ENCODE peak calls at places on chromosomes 1 and 21, in seven cellular contexts. E is H1, D is A549, A is SK-N-SH, C is HepG2, Z is GM12878, B is endothelial cell of umbilical vein. V is an unnamed sample.

GRCh38 chr21:17279663-17280062 is 233.2 kb upstream of the CXADR start:
- DNase-seq in E (no peak), D (no peak), A (no peak), C (no peak), Z (no peak), B (no peak), V (no peak)

GRCh38 chr1:196160066-196160795 is 448.0 kb downstream of the KCNT2 start:
- DNase-seq in E (no peak), D (no peak), A (no peak), C (no peak), Z (no peak), B (no peak), V (no peak)

GRCh38 chr1:1758692-1759455 is 19.4 kb downstream of the NADK start:
- DNase-seq in E (no peak), D (peak), A (no peak), C (no peak), Z (no peak), B (peak), V (no peak)

GRCh38 chr1:231550448-231550781 is 21.9 kb downstream of the TSNAX start:
- DNase-seq in E (no peak), D (peak), A (peak), C (peak), Z (no peak), B (no peak), V (peak)

GRCh38 chr21:31557421-31557955 is 102.0 kb upstream of the SOD1 start:
- DNase-seq in E (no peak), D (no peak), A (peak), C (no peak), Z (no peak), B (no peak), V (no peak)

GRCh38 chr1:225461533-225462428 is 33.9 kb upstream of the LBR start:
- DNase-seq in E (no peak), D (no peak), A (peak), C (no peak), Z (no peak), B (no peak), V (no peak)

GRCh38 chr1:186082235-186082937 is 292.7 kb downstream of the TPR start:
- DNase-seq in E (no peak), D (peak), A (peak), C (peak), Z (peak), B (peak), V (peak)

GRCh38 chr1:77060000-77060399 is 159.2 kb downstream of the PIGK start:
- DNase-seq in E (no peak), D (no peak), A (no peak), C (no peak), Z (no peak), B (no peak), V (peak)

GRCh38 chr1:232722626-232723025 is 82.6 kb upstream of the MAP10 start:
- DNase-seq in E (no peak), D (no peak), A (no peak), C (no peak), Z (no peak), B (no peak), V (no peak)

GRCh38 chr1:115632251-115633026 is 9.3 kb upstream of the VANGL1 start:
- DNase-seq in E (no peak), D (no peak), A (no peak), C (no peak), Z (no peak), B (no peak), V (no peak)

GRCh38 chr1:59484090-59484489 is 187.2 kb downstream of the FGGY start:
- DNase-seq in E (no peak), D (peak), A (no peak), C (no peak), Z (no peak), B (peak), V (no peak)

GRCh38 chr1:203336097-203336496 is 14.8 kb downstream of the FMOD start:
- DNase-seq in E (no peak), D (no peak), A (no peak), C (no peak), Z (no peak), B (no peak), V (no peak)

GRCh38 chr1:104406731-104407130 is 657.0 kb downstream of the AMY1C start:
- DNase-seq in E (no peak), D (no peak), A (no peak), C (no peak), Z (no peak), B (no peak), V (no peak)

GRCh38 chr1:207007352-207008033 is 25.1 kb downstream of the C1orf116 start:
- DNase-seq in E (no peak), D (peak), A (no peak), C (peak), Z (no peak), B (no peak), V (no peak)

GRCh38 chr21:44761011-44761729 is 40.5 kb downstream of the UBE2G2 start:
- DNase-seq in E (no peak), D (no peak), A (no peak), C (peak), Z (no peak), B (no peak), V (no peak)

GRCh38 chr21:38918629-38919346 is 113.1 kb downstream of the ETS2 start:
- DNase-seq in E (no peak), D (no peak), A (no peak), C (peak), Z (no peak), B (no peak), V (no peak)

GRCh38 chr1:100249155-100249536 is 488 bp downstream of the DBT start:
- DNase-seq in E (no peak), D (no peak), A (peak), C (no peak), Z (no peak), B (no peak), V (peak)

GRCh38 chr1:160076295-160076694 is 5.0 kb upstream of the KCNJ9 start:
- DNase-seq in E (no peak), D (no peak), A (no peak), C (no peak), Z (no peak), B (no peak), V (no peak)

GRCh38 chr1:223123238-223123976 is 19.6 kb downstream of the TLR5 start:
- DNase-seq in E (no peak), D (peak), A (peak), C (peak), Z (no peak), B (peak), V (peak)

GRCh38 chr1:21490774-21491482 is 18.3 kb upstream of the ALPL start:
- DNase-seq in E (no peak), D (peak), A (peak), C (peak), Z (no peak), B (peak), V (peak)

GRCh38 chr1:7363481-7363880 is 407.6 kb upstream of the VAMP3 start:
- DNase-seq in E (no peak), D (no peak), A (no peak), C (no peak), Z (no peak), B (no peak), V (no peak)

GRCh38 chr1:240906477-240906876 is 294.5 kb upstream of the GREM2 start:
- DNase-seq in E (no peak), D (no peak), A (peak), C (no peak), Z (no peak), B (peak), V (no peak)

DNA sequence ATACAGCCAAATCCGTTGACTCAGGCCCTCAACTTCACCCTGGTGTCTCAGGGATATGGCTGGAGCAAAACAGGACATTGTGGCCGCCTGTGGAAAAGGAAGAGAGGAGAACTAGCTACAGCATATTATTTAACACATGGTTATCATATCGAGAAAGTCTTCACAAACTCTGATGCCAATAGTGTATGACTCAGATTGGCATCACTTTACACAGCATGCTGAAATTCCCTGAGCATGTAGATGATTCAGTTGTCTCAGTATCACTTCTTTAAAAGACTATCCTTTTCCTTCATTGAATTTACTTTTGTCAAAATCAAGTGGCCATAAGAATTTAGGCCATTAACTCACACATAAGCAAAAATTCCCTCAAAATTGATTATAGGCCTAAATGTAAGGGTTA is 20.1 kb downstream of the HSD3B2 start:
- DNase-seq in E (no peak), D (no peak), A (no peak), C (no peak), Z (no peak), B (no peak), V (no peak)
- TF ChIP-seq MAX in E (no peak), D (no peak), A (no peak), C (no peak), Z (no peak), B (no peak), V (no peak)

DNA sequence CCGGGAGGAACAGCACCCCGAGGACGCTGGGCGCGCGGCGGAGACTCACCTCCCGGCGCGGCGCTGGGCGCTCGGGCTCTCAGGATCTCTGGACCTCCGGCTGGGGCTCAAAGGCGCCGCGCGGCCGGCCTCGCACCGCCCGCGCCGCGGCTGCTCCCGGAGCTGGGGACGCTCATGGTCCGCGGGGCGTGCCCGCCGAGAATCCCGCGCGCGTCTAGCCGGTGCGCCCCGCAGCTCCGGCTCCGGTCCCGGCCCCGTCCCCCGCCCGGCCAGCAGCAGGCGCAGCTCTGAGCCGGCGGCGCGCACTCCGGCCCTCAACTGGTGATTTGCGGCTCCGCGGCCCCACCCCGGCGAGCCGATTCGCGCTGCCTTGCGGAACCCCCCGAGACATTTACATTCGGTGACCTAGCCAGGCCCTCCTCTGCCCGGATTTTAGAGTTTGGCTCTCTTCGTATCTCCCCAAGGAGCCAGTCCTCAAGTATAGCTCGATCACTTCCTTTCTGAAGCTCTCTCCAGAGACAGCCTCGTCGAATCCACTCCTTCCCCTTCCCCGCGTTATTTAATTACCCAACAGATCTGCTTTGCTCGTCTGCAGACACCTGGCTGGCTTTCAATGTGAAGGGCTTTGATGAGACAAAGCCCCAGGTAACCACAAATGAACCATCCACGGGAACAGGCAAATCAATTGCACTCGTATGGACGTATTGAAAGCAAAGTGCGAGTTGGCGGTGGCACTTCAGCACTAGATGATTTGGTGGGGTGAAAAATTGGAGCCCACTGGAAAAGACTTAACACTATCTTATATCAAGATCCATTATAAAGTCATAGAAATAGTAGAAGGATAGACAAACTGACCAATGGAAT is at the start of gene BCAR3:
- DNase-seq in E (peak), D (peak), A (peak), C (no peak), Z (no peak), B (peak), V (peak)
- H3K4me3 ChIP-seq in E (peak), D (peak), A (peak), C (peak), Z (peak), B (peak), V (no peak)

DNA sequence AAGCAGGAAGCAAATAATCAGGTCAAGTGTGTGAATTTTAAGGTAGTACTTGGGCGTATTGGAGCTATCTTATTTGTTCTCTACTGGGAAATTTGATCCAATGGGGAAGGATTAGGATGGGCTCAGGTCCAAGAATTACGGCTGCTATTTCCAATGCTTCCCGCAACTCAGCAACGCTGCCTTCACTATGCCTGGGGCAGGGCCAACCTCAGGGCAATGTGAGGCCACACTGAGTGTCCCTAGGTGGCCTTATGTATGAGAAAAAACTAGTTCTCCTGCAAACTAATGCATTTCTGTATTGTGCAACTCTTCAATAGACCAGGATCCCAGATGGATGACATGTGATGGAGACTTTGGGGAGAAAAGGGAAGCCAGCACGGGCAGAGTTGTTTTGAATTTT is 168.2 kb downstream of the DUSP10 start:
- DNase-seq in E (no peak), D (no peak), A (no peak), C (no peak), Z (no peak), B (no peak), V (no peak)
- TF ChIP-seq MAX in E (no peak), D (no peak), A (no peak), C (no peak), Z (no peak), B (no peak), V (no peak)

GRCh38 chr21:35886887-35887286 is 173.4 kb downstream of the SETD4 start:
- DNase-seq in E (no peak), D (no peak), A (no peak), C (no peak), Z (no peak), B (no peak), V (no peak)
- H3K4me3 ChIP-seq in E (no peak), D (no peak), A (no peak), C (no peak), Z (no peak), B (no peak), V (no peak)

DNA sequence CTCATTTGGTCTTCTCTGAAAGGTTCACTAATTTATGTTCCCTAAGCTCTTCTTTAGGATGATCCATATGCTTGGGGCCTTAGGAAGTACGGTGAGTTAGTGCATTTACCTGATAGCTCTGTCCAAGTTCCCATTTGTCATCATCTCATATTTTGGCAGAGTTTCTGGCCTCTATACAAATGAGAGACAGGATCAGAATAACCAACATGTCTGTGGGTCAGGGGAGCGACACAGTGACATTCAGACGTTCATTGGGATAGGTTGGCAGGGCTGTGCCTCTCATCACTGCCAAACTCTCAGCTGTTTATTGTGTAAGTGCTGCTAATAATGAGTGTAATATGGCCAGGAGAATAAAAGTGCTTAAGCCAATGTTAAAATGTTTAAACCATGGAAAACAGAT is 561.1 kb upstream of the ZRANB2 start:
- DNase-seq in E (no peak), D (no peak), A (no peak), C (no peak), Z (no peak), B (no peak), V (no peak)
- TF ChIP-seq MAX in E (no peak), D (no peak), A (no peak), C (no peak), Z (no peak), B (no peak), V (no peak)

DNA sequence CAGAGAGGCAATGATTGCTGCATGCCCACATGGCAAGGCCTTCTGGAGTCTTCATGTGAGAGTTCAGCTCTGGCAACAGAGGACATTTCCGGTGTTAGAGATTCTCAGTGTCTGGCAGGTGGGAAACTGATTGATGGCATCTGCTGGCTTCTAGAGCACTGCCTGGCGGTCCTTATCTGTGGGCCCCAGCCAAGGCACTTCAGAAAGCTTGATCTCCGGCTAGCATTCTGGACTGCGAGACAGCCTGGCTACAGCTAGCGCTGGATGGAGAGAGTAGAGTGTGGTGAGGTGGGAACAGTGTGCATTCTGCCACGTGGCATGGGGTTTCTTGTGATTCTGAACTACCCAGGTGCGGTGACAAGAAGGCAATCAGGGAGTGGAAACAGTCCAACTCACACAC is 9.4 kb downstream of the ZNF678 start:
- DNase-seq in E (no peak), D (no peak), A (no peak), C (no peak), Z (no peak), B (no peak), V (no peak)
- H3K4me3 ChIP-seq in E (no peak), D (no peak), A (no peak), C (no peak), Z (no peak), B (no peak), V (no peak)

GRCh38 chr1:5891141-5891540 is 101.1 kb downstream of the NPHP4 start:
- DNase-seq in E (no peak), D (no peak), A (no peak), C (no peak), Z (no peak), B (no peak), V (no peak)

GRCh38 chr1:5890346-5891106 is 101.7 kb downstream of the NPHP4 start:
- DNase-seq in E (no peak), D (no peak), A (no peak), C (no peak), Z (no peak), B (no peak), V (no peak)

GRCh38 chr1:5892370-5892769 is 99.9 kb downstream of the NPHP4 start:
- DNase-seq in E (no peak), D (no peak), A (no peak), C (no peak), Z (no peak), B (no peak), V (no peak)

GRCh38 chr1:5889901-5890300 is 102.3 kb downstream of the NPHP4 start:
- DNase-seq in E (no peak), D (no peak), A (no peak), C (no peak), Z (no peak), B (no peak), V (no peak)

DNA sequence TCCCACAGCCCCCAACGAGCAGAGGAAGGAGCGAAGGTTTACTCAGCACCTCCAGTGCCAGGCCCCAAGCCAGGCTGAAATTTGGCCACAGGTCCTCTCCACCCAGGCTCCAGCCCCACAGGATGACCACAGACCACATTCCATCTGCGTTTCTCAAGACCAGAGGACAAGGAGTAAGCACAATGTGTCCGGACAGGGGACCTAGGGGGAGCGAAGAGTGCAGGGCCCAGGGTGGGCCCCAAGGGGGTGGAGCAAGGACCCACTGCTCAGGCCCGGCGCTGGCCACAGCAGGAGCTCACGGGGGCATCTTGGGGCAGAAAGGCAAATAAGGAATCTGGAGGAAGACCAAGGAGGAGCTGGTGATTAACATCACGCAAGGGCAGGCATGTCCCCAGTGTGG is 100.5 kb downstream of the NPHP4 start:
- DNase-seq in E (no peak), D (no peak), A (no peak), C (no peak), Z (no peak), B (no peak), V (no peak)
- TF ChIP-seq MAX in E (no peak), D (no peak), A (no peak), C (no peak), Z (no peak), B (no peak), V (no peak)

GRCh38 chr1:183039985-183040447 is 16.8 kb downstream of the LAMC1 start:
- DNase-seq in E (no peak), D (no peak), A (no peak), C (no peak), Z (no peak), B (peak), V (peak)

GRCh38 chr1:183039330-183039729 is 16.1 kb downstream of the LAMC1 start:
- DNase-seq in E (no peak), D (no peak), A (peak), C (no peak), Z (no peak), B (no peak), V (no peak)

GRCh38 chr1:183038913-183039312 is 15.7 kb downstream of the LAMC1 start:
- DNase-seq in E (no peak), D (no peak), A (no peak), C (no peak), Z (no peak), B (no peak), V (no peak)

GRCh38 chr1:183038333-183038876 is 15.2 kb downstream of the LAMC1 start:
- DNase-seq in E (no peak), D (no peak), A (no peak), C (no peak), Z (no peak), B (no peak), V (no peak)

DNA sequence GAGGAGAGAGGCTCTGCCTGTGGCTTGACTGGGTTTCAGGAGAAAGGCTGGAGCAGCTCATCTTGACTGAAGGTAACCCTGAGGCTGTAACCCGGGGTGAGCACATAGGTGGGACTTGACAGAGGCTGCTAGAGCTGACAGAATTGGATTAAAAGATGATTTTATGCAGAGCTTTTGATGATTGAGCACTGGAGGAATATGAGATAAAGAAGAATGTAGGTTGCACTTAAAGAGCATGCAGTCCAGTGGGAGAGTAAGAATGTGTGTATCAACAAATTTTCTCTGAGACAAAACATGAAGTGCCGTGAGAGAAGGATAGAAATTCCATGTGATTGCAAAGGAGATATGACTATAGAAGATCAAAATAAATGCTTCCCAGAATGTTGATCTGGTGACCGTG is 17.4 kb downstream of the LAMC1 start:
- DNase-seq in E (no peak), D (no peak), A (peak), C (no peak), Z (no peak), B (no peak), V (no peak)
- H3K4me3 ChIP-seq in E (no peak), D (no peak), A (no peak), C (no peak), Z (no peak), B (no peak), V (no peak)

V was measured in NB4.